ENCODE peak calls at places on chromosomes 11 and 22, in four cellular contexts. D is activated CD8-positive, alpha-beta memory T cell treated with anti-CD3 and anti-CD28 coated beads for 1 hour; F is fibroblast of pulmonary artery; Y is GM23248. J is an unnamed sample.

GRCh38 chr22:50010676-50011446 is 1.7 kb downstream of the IL17REL start:
- DNase-seq in F (no peak), D (peak), Y (no peak), J (peak)

GRCh38 chr11:34213366-34213765 is 107.9 kb downstream of the NAT10 start:
- DNase-seq in Y (peak), F (no peak), D (no peak), J (no peak)

GRCh38 chr11:70942593-70942992 is 309.8 kb downstream of the SHANK2 start:
- DNase-seq in Y (no peak), F (peak), D (no peak), J (no peak)

GRCh38 chr11:65492637-65493366 is 6.0 kb upstream of the MALAT1 start:
- DNase-seq in F (peak), D (no peak), Y (peak), J (peak)

GRCh38 chr22:23789638-23790037 is 2.9 kb downstream of the SMARCB1 start:
- DNase-seq in F (no peak), Y (no peak), D (no peak), J (peak)

GRCh38 chr22:36352775-36353507 is 34.8 kb downstream of the MYH9 start:
- DNase-seq in F (no peak), Y (no peak), D (no peak), J (peak)

GRCh38 chr11:100072131-100072530 is 615.0 kb upstream of the ARHGAP42 start:
- DNase-seq in F (no peak), D (no peak), Y (no peak), J (no peak)

GRCh38 chr22:20264614-20265452 is 3.3 kb downstream of the RTN4R start:
- DNase-seq in F (no peak), Y (no peak), D (no peak), J (no peak)

GRCh38 chr11:76773921-76774361 is 9.2 kb upstream of the TSKU start:
- DNase-seq in D (no peak), F (no peak), Y (no peak), J (no peak)

GRCh38 chr11:64858467-64859401 is 14.3 kb upstream of the CDC42BPG start:
- DNase-seq in Y (no peak), F (no peak), D (no peak), J (no peak)

GRCh38 chr22:30610299-30610698 is 3.3 kb downstream of the TCN2 start:
- DNase-seq in Y (no peak), D (no peak), F (no peak), J (peak)

GRCh38 chr11:129896062-129896461 is 684 bp upstream of the NFRKB start:
- DNase-seq in D (no peak), F (no peak), Y (no peak), J (peak)

GRCh38 chr22:45099961-45100360 is 63.8 kb upstream of the NUP50 start:
- DNase-seq in D (no peak), F (no peak), Y (no peak), J (peak)

GRCh38 chr11:19679952-19680823 is 32.4 kb upstream of the NAV2 start:
- DNase-seq in D (no peak), F (peak), Y (peak), J (peak)

GRCh38 chr11:103091441-103091809 is 535 bp downstream of the DCUN1D5 start:
- DNase-seq in D (peak), F (peak), Y (peak), J (peak)

GRCh38 chr22:35543702-35544101 is 3.1 kb downstream of the RASD2 start:
- DNase-seq in Y (no peak), D (no peak), F (no peak), J (no peak)

GRCh38 chr11:121421149-121421906 is 30.8 kb upstream of the SORL1 start:
- DNase-seq in Y (peak), D (no peak), F (no peak), J (no peak)

GRCh38 chr22:30274061-30274812 is 7.6 kb upstream of the OSM start:
- DNase-seq in D (no peak), F (no peak), Y (no peak), J (no peak)

GRCh38 chr11:116459233-116459632 is 313.6 kb downstream of the BUD13 start:
- DNase-seq in D (no peak), Y (no peak), F (no peak), J (no peak)

GRCh38 chr11:2587132-2587930 is 112.5 kb downstream of the KCNQ1OT1 start:
- DNase-seq in Y (no peak), F (no peak), D (no peak), J (peak)

GRCh38 chr11:61684870-61685610 is 4.8 kb downstream of the DAGLA start:
- DNase-seq in Y (no peak), D (no peak), F (no peak), J (peak)

GRCh38 chr22:25167082-25167481 is 32.6 kb upstream of the CRYBB3 start:
- DNase-seq in Y (no peak), F (no peak), D (no peak), J (no peak)

GRCh38 chr11:76455331-76455730 is 10.5 kb downstream of the EMSY start:
- DNase-seq in D (no peak), Y (no peak), F (peak), J (no peak)

GRCh38 chr11:36376315-36376887 is 80.3 kb downstream of the PRR5L start:
- DNase-seq in D (no peak), Y (peak), F (peak), J (peak)

GRCh38 chr11:116217006-116217405 is 555.8 kb downstream of the BUD13 start:
- DNase-seq in Y (peak), F (peak), D (no peak), J (no peak)

GRCh38 chr11:20027546-20028014 is 132.7 kb downstream of the DBX1 start:
- DNase-seq in Y (no peak), D (no peak), F (no peak), J (no peak)

GRCh38 chr11:87137711-87138110 is 100.0 kb downstream of the TMEM135 start:
- DNase-seq in Y (peak), D (no peak), F (peak), J (peak)

GRCh38 chr22:17633217-17633997 is 4.9 kb upstream of the ATP6V1E1 start:
- DNase-seq in F (peak), Y (peak), D (no peak), J (peak)

GRCh38 chr11:34940026-34940677 is 23.7 kb downstream of the PDHX start:
- DNase-seq in D (no peak), F (peak), Y (peak), J (peak)

GRCh38 chr11:34546511-34547206 is 33.1 kb upstream of the ELF5 start:
- DNase-seq in F (no peak), Y (no peak), D (no peak), J (no peak)

GRCh38 chr22:26527574-26528465 is 15.5 kb upstream of the TFIP11 start:
- DNase-seq in F (no peak), D (no peak), Y (no peak), J (no peak)

GRCh38 chr11:132685174-132685611 is 847.1 kb downstream of the OPCML start:
- DNase-seq in D (no peak), Y (peak), F (peak), J (no peak)

GRCh38 chr11:2138436-2139117 is 612 bp downstream of the IGF2 start:
- DNase-seq in Y (peak), F (no peak), D (no peak), J (peak)